ENCODE peak calls at places on chromosome 1, in four cellular contexts. X is HFF-Myc; C is activated CD8-positive, alpha-beta memory T cell treated with anti-CD3 and anti-CD28 coated beads, Interleukin-2, amount 50 U/mL, for 48 hours; G is T-helper 17 cell. K is an unnamed sample.

GRCh38 chr1:216453777-216454176 is 30.5 kb upstream of the USH2A start:
- DNase-seq in X (no peak), G (no peak), C (no peak), K (no peak)

GRCh38 chr1:11882814-11883538 is 24.2 kb upstream of the NPPB start:
- DNase-seq in G (no peak), C (no peak), X (no peak), K (no peak)

GRCh38 chr1:14738235-14738634 is 139.8 kb downstream of the KAZN start:
- DNase-seq in X (no peak), C (no peak), G (no peak), K (no peak)

GRCh38 chr1:88276158-88276557 is 407.9 kb upstream of the PKN2 start:
- DNase-seq in G (no peak), C (no peak), X (peak), K (no peak)

GRCh38 chr1:112694363-112694929 is 12.5 kb downstream of the RHOC start:
- DNase-seq in X (no peak), C (peak), G (no peak), K (no peak)

GRCh38 chr1:223844521-223844961 is 1.2 kb downstream of the TP53BP2 start:
- DNase-seq in C (no peak), G (no peak), X (no peak), K (no peak)

GRCh38 chr1:186374313-186375151 is 521 bp downstream of the TPR start:
- DNase-seq in C (no peak), X (no peak), G (no peak), K (peak)

GRCh38 chr1:23018661-23019093 is 591 bp upstream of the KDM1A start:
- DNase-seq in C (no peak), G (no peak), X (no peak), K (no peak)

GRCh38 chr1:182723195-182723594 is 38.8 kb upstream of the RGS8 start:
- DNase-seq in G (no peak), C (no peak), X (no peak), K (no peak)

GRCh38 chr1:183194527-183195145 is 8.6 kb downstream of the LAMC2 start:
- DNase-seq in C (no peak), X (no peak), G (no peak), K (no peak)

GRCh38 chr1:42750041-42750440 is 10.0 kb upstream of the CLDN19 start:
- DNase-seq in G (no peak), C (no peak), X (no peak), K (no peak)

GRCh38 chr1:216462061-216462775 is 39.0 kb upstream of the USH2A start:
- DNase-seq in G (no peak), X (no peak), C (no peak), K (no peak)

GRCh38 chr1:167996266-167996665 is 59.4 kb upstream of the MPC2 start:
- DNase-seq in C (no peak), G (no peak), X (no peak), K (no peak)

GRCh38 chr1:170881268-170882265 is 53.8 kb upstream of the MROH9 start:
- DNase-seq in G (no peak), C (no peak), X (peak), K (peak)

GRCh38 chr1:8213676-8214075 is 104.2 kb upstream of the SLC45A1 start:
- DNase-seq in C (no peak), X (no peak), G (no peak), K (no peak)

GRCh38 chr1:209805875-209806760 is at the start of gene IRF6:
- DNase-seq in G (peak), C (peak), X (no peak), K (peak)